ENCODE peak calls at places on chromosomes 6 and 20, in ten cellular contexts. W, X, B, H, P, R, F, E, A and T are unnamed samples.

GRCh38 chr6:36908758-36909157 is 23.0 kb downstream of the C6orf89 start:
- DNase-seq in B (no peak), W (no peak), P (no peak), E (no peak), H (no peak), F (no peak), X (no peak), R (no peak), A (no peak), T (no peak)

GRCh38 chr6:63403725-63404124 is 83.9 kb upstream of the LGSN start:
- DNase-seq in X (no peak), W (no peak), P (no peak), F (no peak), E (no peak), B (no peak), H (no peak), R (no peak), A (no peak), T (no peak)

GRCh38 chr20:21167261-21167660 is 41.4 kb downstream of the KIZ start:
- DNase-seq in E (no peak), H (no peak), A (no peak), F (no peak), W (no peak), R (no peak), P (no peak), X (no peak), B (no peak), T (no peak)

GRCh38 chr6:20564269-20564668 is 30.0 kb downstream of the CDKAL1 start:
- DNase-seq in F (no peak), R (no peak), H (peak), W (no peak), E (peak), B (no peak), P (no peak), X (peak), A (no peak), T (no peak)

GRCh38 chr20:49832632-49833327 is 20.2 kb downstream of the SLC9A8 start:
- DNase-seq in P (no peak), A (no peak), X (peak), E (no peak), F (no peak), W (no peak), B (no peak), H (peak), R (no peak), T (no peak)

GRCh38 chr6:122128445-122128844 is 271.0 kb upstream of the HSF2 start:
- DNase-seq in H (no peak), A (no peak), F (no peak), P (no peak), E (no peak), B (no peak), R (no peak), W (no peak), X (no peak), T (no peak)

GRCh38 chr6:127266892-127267741 is 453 bp downstream of the RNF146 start:
- DNase-seq in P (peak), E (peak), A (peak), H (peak), R (peak), W (no peak), B (no peak), F (peak), X (peak), T (peak)

GRCh38 chr6:153140299-153140698 is 9.2 kb upstream of the RGS17 start:
- DNase-seq in F (peak), P (no peak), X (no peak), E (no peak), H (no peak), A (no peak), R (no peak), W (no peak), B (no peak), T (no peak)

GRCh38 chr20:57140416-57140965 is 126.0 kb downstream of the BMP7 start:
- DNase-seq in E (no peak), W (no peak), F (no peak), X (no peak), P (no peak), B (no peak), R (no peak), A (no peak), H (no peak), T (no peak)

GRCh38 chr6:97863697-97864096 is 580.7 kb upstream of the MMS22L start:
- DNase-seq in R (no peak), X (no peak), F (no peak), E (no peak), H (no peak), A (no peak), B (no peak), W (no peak), P (no peak), T (no peak)

GRCh38 chr6:30485236-30485635 is 4.1 kb upstream of the HLA-E start:
- DNase-seq in P (no peak), A (no peak), B (no peak), H (no peak), F (no peak), W (no peak), R (no peak), E (no peak), X (no peak), T (no peak)

GRCh38 chr6:72946766-72947165 is 278.5 kb downstream of the KHDC1L start:
- DNase-seq in P (no peak), F (no peak), X (peak), H (no peak), B (no peak), W (no peak), E (peak), R (no peak), A (no peak), T (no peak)

GRCh38 chr6:44064089-44064947 is 62.9 kb downstream of the MRPL14 start:
- DNase-seq in B (peak), E (peak), W (no peak), P (no peak), R (no peak), F (no peak), H (no peak), A (no peak), X (peak), T (no peak)

GRCh38 chr20:48899881-48900280 is 21.6 kb upstream of the ARFGEF2 start:
- DNase-seq in E (no peak), R (no peak), F (no peak), H (no peak), W (no peak), B (no peak), X (no peak), P (no peak), A (no peak), T (no peak)

GRCh38 chr20:33945391-33946079 is 48.2 kb upstream of the RALY start:
- DNase-seq in A (no peak), X (peak), H (peak), W (no peak), P (no peak), F (no peak), R (no peak), E (peak), B (no peak), T (no peak)

GRCh38 chr6:31829633-31830492 is 2.3 kb downstream of the HSPA1B start:
- DNase-seq in P (no peak), E (peak), W (no peak), H (no peak), F (no peak), X (peak), B (no peak), A (no peak), R (no peak), T (no peak)

GRCh38 chr20:52943185-52943841 is 28.8 kb upstream of the TSHZ2 start:
- DNase-seq in E (peak), R (no peak), B (no peak), W (no peak), X (peak), F (no peak), A (no peak), H (peak), P (no peak), T (no peak)

DNA sequence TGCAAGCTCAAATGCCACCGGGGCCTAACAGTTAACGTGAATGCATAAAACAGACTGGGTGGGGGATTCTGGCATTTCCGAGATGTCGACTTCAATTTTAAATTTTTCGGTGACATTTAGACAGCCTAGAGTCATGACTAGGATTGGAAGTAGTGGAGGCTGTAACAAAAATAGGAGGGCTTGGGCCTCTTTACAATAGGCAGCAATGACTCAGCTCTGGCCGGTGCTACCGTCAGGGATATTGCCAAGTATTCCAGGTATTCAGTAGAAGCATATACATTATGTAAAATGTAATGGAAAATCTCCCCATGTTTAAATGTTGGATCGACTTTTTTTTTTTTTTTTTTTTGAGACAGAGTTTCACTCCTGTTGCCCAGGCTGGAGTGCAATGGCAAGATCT is 136.2 kb upstream of the STMND1 start:
- DNase-seq in X (no peak), A (no peak), F (no peak), W (no peak), H (peak), P (no peak), E (no peak), B (no peak), R (no peak), T (no peak)
- TF ChIP-seq CTCF in X (no peak), A (no peak), F (no peak), W (no peak), H (no peak), P (no peak), E (no peak), B (no peak), R (no peak), T (no peak)

GRCh38 chr6:123489589-123489988 is 147.2 kb downstream of the TRDN start:
- DNase-seq in X (peak), F (no peak), P (no peak), E (no peak), W (no peak), R (no peak), A (no peak), B (no peak), H (no peak), T (no peak)
- TF ChIP-seq CTCF in X (no peak), F (no peak), P (no peak), E (no peak), W (no peak), R (no peak), A (no peak), B (no peak), H (no peak), T (no peak)

DNA sequence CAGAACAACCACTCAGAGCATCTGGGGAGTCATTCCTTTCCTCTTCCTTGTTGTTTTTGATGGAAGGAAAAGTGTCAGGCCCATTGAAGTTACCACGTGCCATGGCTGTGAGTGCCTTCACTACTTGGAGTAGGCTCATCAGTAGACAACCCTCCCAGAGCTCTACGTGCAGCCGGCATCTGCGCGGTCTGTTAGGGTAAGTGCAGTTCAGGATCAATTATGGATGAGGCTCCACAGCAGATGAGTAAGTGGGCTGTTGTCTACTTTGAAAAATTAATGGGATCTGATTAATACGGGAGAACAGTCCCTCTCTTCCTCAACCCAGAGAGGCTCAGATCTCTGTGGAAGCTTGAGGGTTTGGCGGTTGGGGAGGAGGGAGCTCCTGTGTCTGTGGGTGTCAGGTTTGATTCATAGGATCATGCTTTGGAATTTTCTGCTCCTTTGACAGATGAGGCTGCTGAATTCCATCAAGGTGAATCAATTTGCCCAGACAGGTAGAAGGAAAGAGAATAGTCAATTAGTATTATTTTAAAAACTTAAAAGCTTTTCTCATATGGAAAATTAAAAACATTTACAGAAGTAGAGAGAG is 93.8 kb upstream of the TOX2 start:
- DNase-seq in H (peak), A (no peak), F (no peak), R (no peak), B (no peak), P (no peak), X (no peak), E (no peak), W (no peak), T (no peak)
- TF ChIP-seq CTCF in H (no peak), A (no peak), F (no peak), R (no peak), B (no peak), P (no peak), X (no peak), E (no peak), W (no peak), T (no peak)

GRCh38 chr6:48733581-48733980 is 622.6 kb upstream of the PTCHD4 start:
- DNase-seq in B (no peak), F (no peak), X (no peak), W (no peak), P (no peak), R (no peak), H (no peak), E (no peak), A (no peak), T (no peak)

DNA sequence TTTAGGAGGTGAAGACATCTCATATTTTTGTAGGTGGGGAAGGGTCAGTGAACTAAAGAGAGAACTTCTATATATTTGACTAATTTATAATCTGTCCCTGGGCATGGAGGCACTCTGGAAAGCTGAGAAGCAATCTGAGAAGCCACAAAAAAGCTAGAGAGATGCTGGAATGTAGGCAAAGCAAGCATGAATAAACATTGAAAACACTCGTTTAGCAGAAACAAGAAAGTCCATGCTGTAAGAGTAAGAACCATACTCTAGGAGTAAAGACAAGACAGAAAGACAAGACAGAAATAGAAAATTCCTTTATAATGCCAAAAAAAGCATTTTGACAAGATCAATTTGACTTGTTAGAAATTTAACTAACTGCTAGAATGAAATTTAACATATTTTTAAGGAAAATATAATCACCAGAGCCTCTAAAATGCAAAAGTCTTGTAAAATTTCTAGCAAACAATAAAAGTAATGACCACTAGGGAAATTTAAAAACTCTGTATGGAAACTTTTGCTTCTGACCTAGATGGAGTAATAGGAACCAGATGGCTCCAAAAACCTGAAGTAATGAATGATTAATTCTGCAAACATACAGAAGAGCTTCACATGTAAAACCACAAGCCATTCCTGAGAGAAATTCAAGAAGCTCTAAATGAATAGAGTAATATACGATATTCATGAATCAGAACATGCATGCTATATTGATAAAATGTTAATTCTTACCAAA is 625.6 kb upstream of the PTCHD4 start:
- DNase-seq in P (no peak), A (no peak), X (peak), R (no peak), W (no peak), H (no peak), E (peak), B (peak), F (peak), T (no peak)
- TF ChIP-seq CTCF in P (no peak), A (no peak), X (no peak), R (no peak), W (no peak), H (no peak), E (no peak), B (no peak), F (peak), T (peak)

GRCh38 chr6:6643398-6643797 is 54.9 kb downstream of the LY86 start:
- DNase-seq in W (no peak), R (no peak), P (no peak), E (no peak), H (no peak), B (no peak), F (no peak), X (no peak), A (peak), T (no peak)
- TF ChIP-seq CTCF in W (no peak), R (no peak), P (no peak), E (no peak), H (no peak), B (no peak), F (no peak), X (no peak), A (no peak), T (no peak)

DNA sequence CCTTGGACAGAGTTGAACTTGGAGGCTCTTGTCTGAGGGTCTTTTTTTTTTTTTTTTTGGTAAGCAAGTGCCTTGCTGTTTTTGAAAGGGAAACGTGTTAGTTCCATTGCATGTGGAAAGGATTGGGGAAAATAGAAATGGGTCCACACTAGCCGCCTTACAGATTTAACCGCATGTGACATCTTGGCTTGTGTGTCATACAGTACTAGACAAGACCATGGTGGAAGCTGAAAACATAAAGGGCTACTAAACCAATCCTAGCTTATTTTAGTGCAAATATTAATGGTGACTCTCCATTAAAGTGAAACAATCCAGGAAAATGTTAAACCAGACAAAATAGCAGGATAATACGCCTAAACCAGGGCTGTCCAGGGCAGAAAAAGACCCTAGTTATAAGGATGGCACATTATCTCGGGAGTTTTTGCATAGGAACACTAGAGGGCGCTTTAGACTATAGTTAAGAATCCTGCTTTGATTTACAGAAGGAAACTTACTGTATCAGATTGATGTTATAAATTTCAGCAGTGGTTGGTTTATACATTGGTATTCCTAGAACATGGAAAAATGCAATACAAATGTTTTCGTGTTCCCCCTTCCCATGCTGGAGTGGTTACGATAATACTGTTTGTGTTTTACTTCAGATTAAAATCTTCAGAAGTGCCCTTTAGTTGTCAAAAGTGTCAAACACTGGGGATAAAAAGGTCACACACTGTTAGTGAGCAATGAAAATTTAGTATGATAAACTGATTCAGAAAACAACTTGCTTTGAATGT is 59.8 kb upstream of the DEK start:
- DNase-seq in W (no peak), E (peak), A (no peak), P (no peak), R (no peak), B (no peak), X (peak), F (peak), H (peak), T (no peak)
- TF ChIP-seq CTCF in W (no peak), E (peak), A (peak), P (peak), R (peak), B (peak), X (peak), F (peak), H (peak), T (peak)

GRCh38 chr20:17806739-17807441 is 107.1 kb downstream of the BANF2 start:
- DNase-seq in A (no peak), E (peak), H (no peak), X (peak), R (no peak), F (peak), W (peak), P (peak), B (peak), T (no peak)
- TF ChIP-seq CTCF in A (no peak), E (no peak), H (no peak), X (no peak), R (no peak), F (no peak), W (no peak), P (no peak), B (no peak), T (no peak)